ENCODE peak calls at places on chromosome 19, in nine cellular contexts. Y is heart right ventricle; S is colonic mucosa; Z is left ventricle myocardium inferior; M is psoas muscle; D is HAP-1; C is CD4-positive, alpha-beta memory T cell; F is MM.1S; P is suprapubic skin. H is an unnamed sample.

GRCh38 chr19:3266792-3267469 is 42.5 kb downstream of the CELF5 start:
- DNase-seq in Y (no peak), S (no peak), Z (no peak), M (no peak), D (no peak), C (no peak), F (no peak), P (no peak), H (no peak)

GRCh38 chr19:10061717-10062310 is 24.3 kb upstream of the SHFL start:
- DNase-seq in Y (no peak), S (no peak), Z (no peak), M (peak; percentile 24), D (no peak), C (no peak), F (no peak), P (no peak), H (no peak)

GRCh38 chr19:37172368-37173366 is at the start of gene ZNF585A:
- DNase-seq in Y (peak; percentile 95), S (peak; percentile 92), Z (peak; percentile 89), M (peak; percentile 96), D (peak; percentile 92), C (peak; percentile 92), F (peak; percentile 93), P (peak; percentile 93), H (peak; percentile 92)

GRCh38 chr19:43519436-43520088 is 7.4 kb downstream of the ETHE1 start:
- DNase-seq in Y (peak; percentile 69), S (peak; percentile 77), Z (peak; percentile 70), M (peak; percentile 87), D (peak; percentile 88), C (peak; percentile 75), F (peak; percentile 72), P (no peak), H (peak; percentile 90)

GRCh38 chr19:645912-646797 is 6.5 kb downstream of the FGF22 start:
- DNase-seq in Y (no peak), S (no peak), Z (no peak), M (no peak), D (no peak), C (no peak), F (no peak), P (no peak), H (no peak)

GRCh38 chr19:34336781-34337271 is 28.2 kb upstream of the GPI start:
- DNase-seq in Y (peak; percentile 44), S (no peak), Z (no peak), M (no peak), D (peak; percentile 50), C (peak; percentile 54), F (peak; percentile 45), P (no peak), H (no peak)

GRCh38 chr19:737591-738093 is 13.3 kb upstream of the MISP start:
- DNase-seq in Y (no peak), S (peak; percentile 70), Z (no peak), M (no peak), D (peak; percentile 89), C (peak; percentile 45), F (peak; percentile 30), P (no peak), H (peak; percentile 82)

GRCh38 chr19:36916991-36917390 is 859 bp downstream of the ZNF568 start:
- DNase-seq in Y (no peak), S (no peak), Z (no peak), M (no peak), D (no peak), C (no peak), F (no peak), P (no peak), H (no peak)

GRCh38 chr19:29552454-29553280 is 26.9 kb downstream of the VSTM2B start:
- DNase-seq in Y (no peak), S (no peak), Z (no peak), M (no peak), D (no peak), C (no peak), F (no peak), P (no peak), H (no peak)

DNA sequence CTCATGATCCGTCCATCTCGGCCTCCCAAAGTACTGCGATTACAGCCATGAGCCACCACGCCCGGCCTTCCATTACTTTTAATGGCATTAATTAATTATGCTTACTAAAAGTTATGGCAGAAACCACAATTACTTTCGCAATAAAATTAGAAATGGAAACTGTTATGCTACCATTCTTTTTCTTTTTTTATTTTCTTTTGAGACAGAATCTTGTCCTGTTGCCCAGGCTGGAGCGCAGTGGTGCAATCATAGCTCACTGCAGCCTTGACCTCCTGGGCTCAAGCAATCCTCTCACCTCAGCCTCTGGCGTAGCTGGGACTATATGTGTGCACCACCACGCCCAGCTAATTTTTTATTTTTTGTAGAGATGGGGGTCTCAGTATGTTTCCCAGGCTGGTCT is 4.6 kb upstream of the BST2 start:
- DNase-seq in Y (no peak), S (no peak), Z (no peak), M (no peak), D (no peak), C (no peak), F (no peak), P (no peak), H (no peak)
- H3K4me3 ChIP-seq in Y (no peak overlapping the region), S (no peak overlapping the region), Z (no peak overlapping the region), M (no peak overlapping the region), D (no peak overlapping the region), C (no peak overlapping the region), F (no peak overlapping the region), P (no peak overlapping the region), H (no peak overlapping the region)

GRCh38 chr19:13019330-13019729 is 24.1 kb downstream of the NFIX start:
- DNase-seq in Y (no peak), S (no peak), Z (no peak), M (no peak), D (no peak), C (no peak), F (no peak), P (no peak), H (no peak)

GRCh38 chr19:13022111-13022858 is 27.0 kb downstream of the NFIX start:
- DNase-seq in Y (peak; percentile 50), S (no peak), Z (peak; percentile 45), M (peak; percentile 88), D (no peak), C (no peak), F (peak; percentile 67), P (no peak), H (no peak)

GRCh38 chr19:13018037-13018914 is 23.0 kb downstream of the NFIX start:
- DNase-seq in Y (peak; percentile 75), S (no peak), Z (peak; percentile 79), M (peak; percentile 84), D (no peak), C (no peak), F (no peak), P (no peak), H (peak; percentile 78)

GRCh38 chr19:13017306-13018036 is 22.2 kb downstream of the NFIX start:
- DNase-seq in Y (no peak), S (no peak), Z (no peak), M (no peak), D (no peak), C (no peak), F (no peak), P (no peak), H (peak; percentile 41)

DNA sequence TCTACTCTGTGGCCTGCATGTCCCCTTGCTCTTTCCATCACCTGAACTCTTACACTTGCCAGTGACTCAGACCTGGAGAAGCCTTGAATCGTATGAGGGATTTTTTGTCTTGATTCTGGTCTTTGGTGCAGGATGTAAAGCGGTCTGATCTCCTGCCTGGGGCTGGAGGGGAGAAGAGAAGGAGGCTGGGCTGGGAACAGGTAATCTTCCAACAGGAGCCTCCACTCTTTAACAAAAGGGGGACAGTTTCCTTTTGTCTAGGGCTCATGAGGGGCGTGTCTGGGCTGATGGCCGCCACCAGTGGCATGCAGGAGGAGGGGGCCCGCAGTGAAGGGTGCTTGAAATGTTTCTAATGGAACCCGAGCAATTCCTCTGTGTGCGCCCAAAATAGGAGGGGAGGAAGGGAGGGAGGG is 24.7 kb downstream of the NFIX start:
- DNase-seq in Y (no peak), S (no peak), Z (no peak), M (no peak), D (no peak), C (no peak), F (no peak), P (no peak), H (no peak)
- H3K27me3 ChIP-seq in Y (no peaks in the 10 kb centered on the region), S (no peaks in the 10 kb centered on the region), Z (no peaks in the 10 kb centered on the region), M (no peaks in the 10 kb centered on the region), D (no peaks in the 10 kb centered on the region), C (peaks cover 8% of the 10 kb centered on the region), F (peaks cover 37% of the 10 kb centered on the region), P (no peaks in the 10 kb centered on the region), H (peaks cover 27% of the 10 kb centered on the region)

GRCh38 chr19:31349160-31349881 is at the start of gene TSHZ3:
- DNase-seq in Y (peak; percentile 86), S (peak; percentile 67), Z (peak; percentile 86), M (peak; percentile 85), D (peak; percentile 85), C (peak; percentile 57), F (no peak), P (no peak), H (peak; percentile 92)
- H3K4me1 ChIP-seq in Y (peaks cover 21% of the 10 kb centered on the region), S (no peaks in the 10 kb centered on the region), Z (peaks cover 51% of the 10 kb centered on the region), M (peaks cover 9% of the 10 kb centered on the region), D (no peaks in the 10 kb centered on the region), C (peaks cover 43% of the 10 kb centered on the region), F (no peaks in the 10 kb centered on the region), P (peaks cover 48% of the 10 kb centered on the region), H (peaks cover 5% of the 10 kb centered on the region)

DNA sequence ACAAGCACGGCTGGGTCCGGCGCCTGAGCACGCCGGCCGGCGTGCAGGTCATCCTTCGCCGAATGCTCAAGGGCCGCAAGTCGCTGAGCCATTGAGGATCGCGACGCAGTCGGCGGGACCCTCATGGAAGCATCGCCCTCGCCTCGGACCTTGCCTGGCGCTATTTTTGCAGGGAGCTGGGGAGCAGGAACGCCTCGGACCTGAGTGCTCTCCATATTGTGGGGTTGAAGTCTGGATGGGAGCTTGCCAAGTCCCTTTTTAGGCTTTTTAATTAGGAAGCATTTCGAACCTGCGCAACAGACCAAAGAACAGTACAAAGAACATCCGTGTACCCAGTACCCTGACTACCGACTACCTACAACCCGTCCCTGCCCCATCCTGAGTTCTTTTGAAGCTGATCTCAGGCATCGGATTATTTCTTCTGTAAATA is 628 bp downstream of the MRPL34 start:
- DNase-seq in Y (no peak), S (no peak), Z (no peak), M (no peak), D (no peak), C (no peak), F (no peak), P (no peak), H (no peak)
- H3K4me3 ChIP-seq in Y (peak overlapping the region; percentile 69), S (peak overlapping the region; percentile 72), Z (peak overlapping the region; percentile 87), M (peak overlapping the region; percentile 79), D (peak overlapping the region; percentile 79), C (peak overlapping the region; percentile 90), F (peak overlapping the region; percentile 85), P (peak overlapping the region; percentile 68), H (peak overlapping the region; percentile 68)

DNA sequence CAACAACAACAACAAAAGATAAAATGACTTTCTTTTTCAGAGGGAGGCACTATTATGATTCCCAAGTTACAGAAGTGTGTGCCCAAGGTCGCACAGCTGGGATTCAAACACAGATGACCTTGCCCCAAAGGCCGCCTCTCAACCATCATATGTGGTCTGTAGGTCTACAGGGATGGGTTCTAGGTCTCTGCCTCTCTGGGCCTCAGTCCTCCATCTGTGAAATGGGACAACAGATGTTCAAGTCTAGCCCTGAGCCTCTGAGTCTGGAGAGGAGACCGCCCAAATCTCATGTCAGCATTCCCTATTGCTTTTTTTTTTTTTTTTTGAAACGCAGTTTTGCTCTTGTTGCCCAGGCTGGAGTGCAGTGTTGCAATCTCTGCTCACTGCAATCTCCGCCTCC is 4.9 kb downstream of the NPAS1 start:
- DNase-seq in Y (no peak), S (no peak), Z (no peak), M (no peak), D (no peak), C (no peak), F (no peak), P (no peak), H (no peak)
- H3K27me3 ChIP-seq in Y (peaks cover 20% of the 10 kb centered on the region), S (peaks cover 61% of the 10 kb centered on the region), Z (peaks cover 97% of the 10 kb centered on the region), M (no peaks in the 10 kb centered on the region), D (no peaks in the 10 kb centered on the region), C (peaks cover 42% of the 10 kb centered on the region), F (peaks cover 68% of the 10 kb centered on the region), P (peaks cover 96% of the 10 kb centered on the region), H (peaks cover 66% of the 10 kb centered on the region)